ENCODE peak calls at places on chromosomes 3 and 15, in seven cellular contexts. B is hepatocyte, Q is astrocyte, E is trophoblast cell, H is MM.1S, K is GM12878, D is IMR-90. A is an unnamed sample.

GRCh38 chr3:155093261-155093660 is 13.1 kb downstream of the MME start:
- DNase-seq in K (no peak), E (no peak), H (peak; percentile 59), Q (no peak), B (no peak), D (no peak), A (no peak)

GRCh38 chr15:90099868-90100854 is 2.1 kb downstream of the IDH2 start:
- DNase-seq in K (no peak), D (peak; percentile 53), E (peak; percentile 93), Q (peak; percentile 70), B (no peak), H (peak; percentile 92), A (no peak)

GRCh38 chr3:186772281-186772885 is 11.0 kb upstream of the EIF4A2 start:
- DNase-seq in Q (no peak), D (no peak), H (no peak), B (no peak), E (peak; percentile 79), K (no peak), A (no peak)

GRCh38 chr15:40105517-40106202 is 3.0 kb downstream of the BMF start:
- DNase-seq in Q (no peak), E (no peak), H (peak; percentile 55), K (no peak), D (no peak), B (no peak), A (no peak)

GRCh38 chr3:131028844-131029243 is 2.2 kb downstream of the NEK11 start:
- DNase-seq in H (no peak), E (no peak), B (no peak), K (no peak), Q (no peak), D (no peak), A (no peak)

GRCh38 chr3:191330309-191330712 is at the start of gene UTS2B:
- DNase-seq in B (peak; percentile 46), H (peak; percentile 31), Q (peak; percentile 88), D (peak; percentile 93), E (peak; percentile 37), K (no peak), A (peak; percentile 79)

GRCh38 chr15:92395557-92395956 is 1.9 kb downstream of the ST8SIA2 start:
- DNase-seq in K (no peak), H (no peak), D (no peak), B (no peak), E (no peak), Q (no peak), A (no peak)

GRCh38 chr3:133896002-133896761 is 500 bp upstream of the RAB6B start:
- DNase-seq in Q (peak; percentile 8), K (no peak), B (peak; percentile 44), E (peak; percentile 13), D (no peak), H (no peak), A (no peak)

GRCh38 chr3:123365450-123366143 is 83.3 kb downstream of the ADCY5 start:
- DNase-seq in B (peak; percentile 38), K (no peak), H (no peak), Q (no peak), D (peak; percentile 21), E (peak; percentile 58), A (no peak)

GRCh38 chr15:96333194-96334016 is 2.9 kb downstream of the NR2F2 start:
- DNase-seq in D (no peak), B (peak; percentile 54), E (peak; percentile 48), Q (peak; percentile 25), H (no peak), K (no peak), A (no peak)

GRCh38 chr3:119409844-119410243 is 53.6 kb downstream of the TMEM39A start:
- DNase-seq in E (no peak), D (peak; percentile 38), Q (no peak), H (no peak), B (no peak), K (no peak), A (no peak)

GRCh38 chr15:76330281-76330680 is 6.3 kb upstream of the ISL2 start:
- DNase-seq in E (peak; percentile 79), D (peak; percentile 46), B (no peak), K (no peak), H (no peak), Q (no peak), A (peak; percentile 57)

GRCh38 chr15:74817370-74817737 is 4.7 kb downstream of the LMAN1L start:
- DNase-seq in H (no peak), K (no peak), Q (no peak), D (peak; percentile 16), E (peak; percentile 92), B (peak; percentile 48), A (peak; percentile 43)
- H2AFZ ChIP-seq in H (no peak overlapping the region), K (no peak overlapping the region), Q (no peak overlapping the region), D (peak overlapping the region; percentile 70), E (no peak overlapping the region), B (no peak overlapping the region), A (no peak overlapping the region)

GRCh38 chr15:75028991-75029377 is 5.6 kb downstream of the PPCDC start:
- DNase-seq in Q (no peak), B (no peak), E (no peak), D (no peak), H (no peak), K (no peak), A (no peak)
- H2AFZ ChIP-seq in Q (no peak overlapping the region), B (no peak overlapping the region), E (no peak overlapping the region), D (peak overlapping the region; percentile 93), H (no peak overlapping the region), K (no peak overlapping the region), A (no peak overlapping the region)

DNA sequence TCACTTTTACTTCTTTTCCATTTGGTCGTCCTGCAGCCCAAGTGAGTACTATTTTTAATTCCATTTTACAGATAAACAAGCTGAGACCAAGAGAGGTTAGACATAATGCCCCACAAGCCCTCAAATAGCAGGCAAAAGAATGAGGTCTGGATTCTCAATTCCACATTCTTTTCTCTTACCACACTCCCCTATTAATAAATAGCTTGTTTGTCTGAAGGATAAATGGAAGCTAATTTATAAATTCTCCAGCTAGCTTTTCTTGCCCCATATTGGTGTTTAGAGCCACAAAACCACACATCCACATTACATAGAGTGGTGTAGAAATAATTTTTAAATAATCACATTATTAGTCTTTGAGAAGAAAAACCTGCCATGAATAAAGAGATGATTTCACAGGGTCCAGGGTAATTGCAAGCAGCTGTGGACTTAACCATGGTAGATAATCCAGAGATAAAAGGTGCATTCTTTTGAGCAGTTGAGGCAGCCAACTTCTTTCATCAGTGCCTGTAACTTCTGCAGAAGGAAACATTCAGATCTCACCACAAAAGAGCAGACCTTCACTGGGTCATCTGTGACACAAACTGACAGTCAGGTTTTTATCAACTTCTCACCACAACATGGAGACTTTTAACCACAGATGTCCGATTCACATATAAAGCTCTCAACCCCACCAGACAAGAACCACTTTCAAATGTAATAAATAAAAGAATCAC is 313.4 kb upstream of the STT3B start:
- DNase-seq in H (no peak), B (no peak), E (peak; percentile 44), Q (peak; percentile 98), D (peak; percentile 15), K (peak; percentile 84), A (no peak)
- H2AFZ ChIP-seq in H (no peak overlapping the region), B (no peak overlapping the region), E (no peak overlapping the region), Q (no peak overlapping the region), D (no peak overlapping the region), K (no peak overlapping the region), A (no peak overlapping the region)

DNA sequence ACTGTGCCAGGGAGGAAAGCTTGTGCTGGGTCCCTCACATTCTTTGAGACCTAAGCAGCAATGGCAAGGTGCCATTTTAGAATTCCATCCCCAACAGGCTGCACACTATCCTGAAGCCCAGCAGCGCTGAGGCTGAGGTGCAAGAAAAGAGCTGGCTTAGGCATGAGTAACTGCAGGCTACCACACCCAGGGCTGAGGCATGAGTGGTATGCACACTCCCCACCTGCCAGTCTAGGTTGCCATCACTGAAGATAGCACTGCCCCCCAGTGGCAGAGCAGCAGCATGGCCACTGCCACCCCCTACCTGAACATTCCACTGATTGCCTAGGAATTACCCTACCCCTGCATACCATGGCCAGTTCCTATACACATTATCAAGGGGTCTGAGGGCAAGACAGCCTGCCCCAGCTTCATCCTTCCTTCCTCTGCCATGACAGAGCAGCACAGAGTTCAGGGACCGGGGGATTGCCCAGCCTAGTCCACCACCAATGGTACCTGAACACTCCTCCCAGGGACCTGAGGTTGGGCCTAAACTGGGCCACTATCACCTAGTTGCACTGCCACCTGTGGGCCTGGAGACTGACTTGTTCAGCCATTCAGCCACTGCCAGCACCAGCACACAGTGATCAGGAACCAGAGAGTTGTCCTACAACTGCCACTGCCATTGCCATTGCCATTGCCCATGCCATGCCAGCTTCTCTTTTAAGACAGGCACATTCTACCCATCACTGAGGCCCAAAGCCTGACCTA is 129.8 kb downstream of the SATB1 start:
- DNase-seq in K (no peak), E (peak; percentile 88), B (peak; percentile 75), Q (peak; percentile 84), H (peak; percentile 52), D (peak; percentile 46), A (no peak)
- H2AFZ ChIP-seq in K (no peak overlapping the region), E (no peak overlapping the region), B (no peak overlapping the region), Q (no peak overlapping the region), H (no peak overlapping the region), D (peak overlapping the region; percentile 70), A (no peak overlapping the region)

GRCh38 chr3:16800361-16800760 is 84.4 kb upstream of the PLCL2 start:
- DNase-seq in E (peak; percentile 85), H (no peak), K (no peak), D (no peak), Q (no peak), B (no peak), A (no peak)

GRCh38 chr3:16801698-16802097 is 83.1 kb upstream of the PLCL2 start:
- DNase-seq in K (no peak), Q (peak; percentile 46), D (peak; percentile 1), H (peak; percentile 44), B (no peak), E (peak; percentile 87), A (no peak)

GRCh38 chr3:16801223-16801622 is 83.5 kb upstream of the PLCL2 start:
- DNase-seq in H (peak; percentile 20), D (no peak), K (no peak), E (peak; percentile 41), Q (no peak), B (no peak), A (no peak)

GRCh38 chr3:16802382-16802781 is 82.4 kb upstream of the PLCL2 start:
- DNase-seq in K (no peak), B (no peak), D (no peak), H (no peak), E (peak; percentile 92), Q (no peak), A (no peak)

DNA sequence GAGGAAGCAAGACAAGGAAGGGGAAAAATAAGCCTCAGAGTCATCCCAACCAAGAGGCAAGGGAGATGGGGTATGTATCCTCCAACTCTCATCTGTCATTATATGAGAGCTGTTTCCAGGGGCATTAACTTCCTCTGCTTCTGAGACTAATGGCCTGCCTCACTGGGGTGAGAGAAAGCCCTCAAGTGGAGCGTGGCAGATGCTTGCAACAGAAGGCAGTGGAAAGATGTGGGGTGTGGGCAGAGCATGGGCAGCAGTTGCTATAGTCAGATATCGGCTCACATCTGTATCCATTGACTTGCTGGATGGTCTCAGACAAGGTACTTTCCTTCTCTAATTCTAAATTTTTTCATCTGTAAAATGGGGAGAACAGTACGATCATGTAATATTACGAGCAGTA is 81.7 kb upstream of the PLCL2 start:
- DNase-seq in E (no peak), B (no peak), H (no peak), K (no peak), D (no peak), Q (no peak), A (no peak)
- H2AFZ ChIP-seq in E (no peak overlapping the region), B (no peak overlapping the region), H (no peak overlapping the region), K (no peak overlapping the region), D (no peak overlapping the region), Q (no peak overlapping the region), A (no peak overlapping the region)

A was measured in endothelial cell of umbilical vein.